ENCODE peak calls at places on chromosome X, in five cellular contexts. C, Y, O, G and F are unnamed samples.

GRCh38 chrX:93420635-93421034 is 252.7 kb downstream of the NAP1L3 start:
- DNase-seq in C (no peak), Y (no peak), O (no peak), G (no peak), F (no peak)

GRCh38 chrX:150200820-150201287 is 162.3 kb upstream of the MAMLD1 start:
- DNase-seq in C (peak; percentile 98), Y (peak; percentile 97), O (no peak), G (no peak), F (peak; percentile 64)

GRCh38 chrX:2828404-2829065 is at the start of gene GYG2:
- DNase-seq in C (peak; percentile 46), Y (no peak), O (no peak), G (no peak), F (no peak)

GRCh38 chrX:67749536-67749935 is 205.7 kb downstream of the AR start:
- DNase-seq in C (no peak), Y (no peak), O (no peak), G (no peak), F (no peak)

GRCh38 chrX:77961063-77961462 is 8.4 kb downstream of the PGAM4 start:
- DNase-seq in C (no peak), Y (no peak), O (no peak), G (no peak), F (no peak)

GRCh38 chrX:16433021-16433420 is 216.9 kb upstream of the S100G start:
- DNase-seq in C (no peak), Y (no peak), O (no peak), G (no peak), F (no peak)

GRCh38 chrX:53768451-53769246 is 82.1 kb upstream of the HUWE1 start:
- DNase-seq in C (no peak), Y (no peak), O (no peak), G (no peak), F (no peak)

GRCh38 chrX:38768079-38768478 is 33.2 kb upstream of the MID1IP1 start:
- DNase-seq in C (peak; percentile 33), Y (peak; percentile 3), O (no peak), G (no peak), F (no peak)

GRCh38 chrX:20680998-20681397 is 414.3 kb upstream of the RPS6KA3 start:
- DNase-seq in C (no peak), Y (peak; percentile 1), O (no peak), G (no peak), F (no peak)

GRCh38 chrX:3181846-3182245 is 140.6 kb downstream of the ARSF start:
- DNase-seq in C (no peak), Y (no peak), O (no peak), G (no peak), F (no peak)

GRCh38 chrX:310621-311155 is 7.9 kb downstream of the GTPBP6 start:
- DNase-seq in C (no peak), Y (no peak), O (no peak), G (no peak), F (no peak)

GRCh38 chrX:38233891-38234807 is 13.5 kb upstream of the SRPX start:
- DNase-seq in C (peak; percentile 73), Y (peak; percentile 55), O (peak; percentile 16), G (no peak), F (peak; percentile 26)

GRCh38 chrX:12947545-12948235 is 27.2 kb upstream of the TMSB4X start:
- DNase-seq in C (no peak), Y (no peak), O (no peak), G (no peak), F (no peak)

GRCh38 chrX:37993857-37994619 is 12.3 kb upstream of the SYTL5 start:
- DNase-seq in C (no peak), Y (peak; percentile 72), O (no peak), G (no peak), F (no peak)

GRCh38 chrX:132614297-132614696 is 125.5 kb upstream of the MBNL3 start:
- DNase-seq in C (no peak), Y (no peak), O (no peak), G (no peak), F (no peak)

GRCh38 chrX:24235084-24235710 is 78.7 kb downstream of the SUPT20HL2 start:
- DNase-seq in C (no peak), Y (no peak), O (no peak), G (no peak), F (no peak)

GRCh38 chrX:46587753-46588171 is 14.2 kb downstream of the CHST7 start:
- DNase-seq in C (no peak), Y (no peak), O (peak; percentile 22), G (no peak), F (no peak)

GRCh38 chrX:65687367-65687766 is 19.9 kb downstream of the MSN start:
- DNase-seq in C (no peak), Y (no peak), O (no peak), G (no peak), F (no peak)
- H3K4me1 ChIP-seq in C (peaks cover 17% of the 10 kb centered on the region), Y (peaks cover 27% of the 10 kb centered on the region), O (peaks cover 95% of the 10 kb centered on the region), G (peaks cover 96% of the 10 kb centered on the region), F (peaks cover 16% of the 10 kb centered on the region)

GRCh38 chrX:49277520-49277799 is 7.9 kb downstream of the PPP1R3F start:
- DNase-seq in C (no peak), Y (no peak), O (no peak), G (no peak), F (no peak)
- H3K4me1 ChIP-seq in C (no peaks in the 10 kb centered on the region), Y (no peaks in the 10 kb centered on the region), O (peaks cover 12% of the 10 kb centered on the region), G (peaks cover 22% of the 10 kb centered on the region), F (peaks cover 6% of the 10 kb centered on the region)

GRCh38 chrX:107724653-107725052 is 50.9 kb downstream of the TSC22D3 start:
- DNase-seq in C (no peak), Y (no peak), O (no peak), G (no peak), F (no peak)
- H3K4me1 ChIP-seq in C (peaks cover 2% of the 10 kb centered on the region), Y (no peaks in the 10 kb centered on the region), O (peaks cover 56% of the 10 kb centered on the region), G (peaks cover 78% of the 10 kb centered on the region), F (peaks cover 91% of the 10 kb centered on the region)

DNA sequence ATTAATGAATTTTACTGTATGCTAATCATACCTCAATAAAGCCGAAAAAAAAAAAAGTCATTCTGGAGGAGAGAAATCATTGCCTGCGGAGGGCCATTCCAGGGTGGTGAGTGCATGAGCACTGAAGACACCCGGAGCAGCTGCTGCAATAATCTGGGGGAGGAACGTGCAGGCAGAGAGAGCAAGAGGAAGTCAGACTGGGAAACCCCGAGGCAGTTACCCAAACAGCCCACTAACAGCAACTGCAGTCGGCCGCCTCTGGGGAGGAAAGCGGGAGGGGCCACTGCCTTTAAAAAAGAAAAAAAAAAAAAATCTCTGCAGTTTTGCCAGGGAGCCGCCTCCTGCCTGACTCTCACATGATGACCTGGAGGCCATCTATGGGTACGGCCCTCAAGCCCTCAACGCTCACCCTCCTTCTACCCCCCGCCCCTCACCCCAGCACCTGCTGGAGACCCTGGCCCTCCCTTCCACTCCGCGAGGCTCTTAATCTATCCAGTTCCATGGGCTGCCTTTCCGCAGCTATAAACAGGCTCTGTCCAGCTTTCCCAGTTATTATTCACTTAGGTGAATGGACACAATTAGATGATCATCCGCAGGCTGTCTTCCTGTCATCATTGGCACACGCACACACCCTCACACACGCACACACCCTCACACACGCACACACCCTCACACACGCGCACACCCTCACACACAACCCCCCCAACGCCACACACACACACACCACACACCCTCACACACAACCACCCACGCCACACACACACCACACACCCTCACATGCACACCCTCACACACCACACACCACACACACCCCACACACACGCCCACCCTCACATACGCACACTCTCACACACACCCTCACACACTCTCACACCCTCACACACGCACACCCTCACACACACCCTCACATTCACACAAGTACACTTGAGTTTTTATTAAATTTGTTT is 3.4 kb upstream of the AVPR2 start:
- DNase-seq in C (peak; percentile 87), Y (peak; percentile 86), O (peak; percentile 57), G (peak; percentile 37), F (peak; percentile 31)
- H3K4me1 ChIP-seq in C (peaks cover 9% of the 10 kb centered on the region), Y (no peaks in the 10 kb centered on the region), O (peaks cover 11% of the 10 kb centered on the region), G (peaks cover 12% of the 10 kb centered on the region), F (no peaks in the 10 kb centered on the region)

DNA sequence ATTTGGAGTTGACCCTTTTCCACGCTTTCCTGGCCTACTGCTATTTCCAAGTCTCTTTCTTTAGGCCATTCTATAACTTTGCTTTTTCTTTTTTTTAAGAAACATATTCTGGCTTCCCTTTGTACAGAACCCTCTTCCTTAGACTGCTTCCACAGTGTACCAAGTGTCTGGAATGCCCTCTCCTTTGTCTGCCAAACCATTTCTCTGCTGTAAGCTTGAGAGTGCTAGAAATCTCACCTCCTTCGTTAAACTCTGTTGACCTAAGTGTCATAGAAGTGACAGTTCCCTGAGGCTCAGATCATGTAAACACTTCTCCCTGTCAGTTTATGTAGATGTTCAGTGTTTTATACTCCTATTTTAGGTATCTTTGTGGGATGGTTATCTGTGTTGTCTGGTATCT is 108.4 kb downstream of the EDA start:
- DNase-seq in C (no peak), Y (no peak), O (no peak), G (no peak), F (no peak)
- H3K4me1 ChIP-seq in C (no peaks in the 10 kb centered on the region), Y (no peaks in the 10 kb centered on the region), O (no peaks in the 10 kb centered on the region), G (no peaks in the 10 kb centered on the region), F (no peaks in the 10 kb centered on the region)

GRCh38 chrX:40085086-40085551 is 12.6 kb downstream of the BCOR start:
- DNase-seq in C (peak; percentile 86), Y (peak; percentile 65), O (no peak), G (peak; percentile 17), F (no peak)

GRCh38 chrX:40083979-40084359 is 13.8 kb downstream of the BCOR start:
- DNase-seq in C (no peak), Y (no peak), O (no peak), G (no peak), F (no peak)

GRCh38 chrX:40086569-40087335 is 11.0 kb downstream of the BCOR start:
- DNase-seq in C (peak; percentile 77), Y (no peak), O (no peak), G (no peak), F (no peak)

GRCh38 chrX:40084471-40084870 is 13.3 kb downstream of the BCOR start:
- DNase-seq in C (no peak), Y (no peak), O (no peak), G (no peak), F (no peak)

GRCh38 chrX:40085714-40086113 is 12.0 kb downstream of the BCOR start:
- DNase-seq in C (no peak), Y (no peak), O (no peak), G (no peak), F (no peak)
- H3K4me1 ChIP-seq in C (peaks cover 26% of the 10 kb centered on the region), Y (no peaks in the 10 kb centered on the region), O (peaks cover 59% of the 10 kb centered on the region), G (peaks cover 64% of the 10 kb centered on the region), F (peaks cover 65% of the 10 kb centered on the region)